ENCODE peak calls at places on chromosomes 1 and 21, in seven cellular contexts. One of them, this sample, is unnamed.

GRCh38 chr1:57122031-57122430 is 156.2 kb upstream of the C8B start:
- DNase-seq in stimulated activated naive B cell treated with anti-CD40 and anti-IgM and Interleukin-4, amounts not matched to agents 10 μg/mL and 1 μg/mL and 100 μg/mL, for 72 hours: no peak
- DNase-seq in AML-193: no peak
- DNase-seq in T-helper 9 cell: no peak
- DNase-seq in iris pigment epithelial cell: no peak
- DNase-seq in activated T-cell treated with anti-CD3 and anti-CD28 coated beads, Interleukin-2, amount 50 U/mL, for 72 hours: no peak
- DNase-seq in MV-4-11: no peak
- DNase-seq in this sample: no peak

GRCh38 chr1:234731371-234732085 is 121.5 kb upstream of the IRF2BP2 start:
- DNase-seq in activated T-cell treated with anti-CD3 and anti-CD28 coated beads, Interleukin-2, amount 50 U/mL, for 72 hours: peak
- DNase-seq in AML-193: no peak
- DNase-seq in stimulated activated naive B cell treated with anti-CD40 and anti-IgM and Interleukin-4, amounts not matched to agents 10 μg/mL and 1 μg/mL and 100 μg/mL, for 72 hours: peak
- DNase-seq in MV-4-11: peak
- DNase-seq in iris pigment epithelial cell: peak
- DNase-seq in T-helper 9 cell: no peak
- DNase-seq in this sample: no peak

GRCh38 chr21:42101246-42101645 is 30.1 kb downstream of the UMODL1 start:
- DNase-seq in stimulated activated naive B cell treated with anti-CD40 and anti-IgM and Interleukin-4, amounts not matched to agents 10 μg/mL and 1 μg/mL and 100 μg/mL, for 72 hours: no peak
- DNase-seq in iris pigment epithelial cell: no peak
- DNase-seq in T-helper 9 cell: no peak
- DNase-seq in MV-4-11: no peak
- DNase-seq in AML-193: no peak
- DNase-seq in activated T-cell treated with anti-CD3 and anti-CD28 coated beads, Interleukin-2, amount 50 U/mL, for 72 hours: no peak
- DNase-seq in this sample: no peak

GRCh38 chr1:155320661-155321576 is at the start of gene RUSC1:
- DNase-seq in T-helper 9 cell: peak
- DNase-seq in iris pigment epithelial cell: peak
- DNase-seq in MV-4-11: peak
- DNase-seq in stimulated activated naive B cell treated with anti-CD40 and anti-IgM and Interleukin-4, amounts not matched to agents 10 μg/mL and 1 μg/mL and 100 μg/mL, for 72 hours: peak
- DNase-seq in activated T-cell treated with anti-CD3 and anti-CD28 coated beads, Interleukin-2, amount 50 U/mL, for 72 hours: peak
- DNase-seq in AML-193: no peak
- DNase-seq in this sample: peak

GRCh38 chr1:114008352-114009041 is 29.2 kb downstream of the OLFML3 start:
- DNase-seq in iris pigment epithelial cell: peak
- DNase-seq in T-helper 9 cell: no peak
- DNase-seq in activated T-cell treated with anti-CD3 and anti-CD28 coated beads, Interleukin-2, amount 50 U/mL, for 72 hours: no peak
- DNase-seq in MV-4-11: no peak
- DNase-seq in stimulated activated naive B cell treated with anti-CD40 and anti-IgM and Interleukin-4, amounts not matched to agents 10 μg/mL and 1 μg/mL and 100 μg/mL, for 72 hours: no peak
- DNase-seq in AML-193: no peak
- DNase-seq in this sample: no peak

GRCh38 chr1:203034422-203035110 is 8.3 kb downstream of the PPFIA4 start:
- DNase-seq in activated T-cell treated with anti-CD3 and anti-CD28 coated beads, Interleukin-2, amount 50 U/mL, for 72 hours: no peak
- DNase-seq in T-helper 9 cell: no peak
- DNase-seq in iris pigment epithelial cell: no peak
- DNase-seq in MV-4-11: no peak
- DNase-seq in AML-193: no peak
- DNase-seq in stimulated activated naive B cell treated with anti-CD40 and anti-IgM and Interleukin-4, amounts not matched to agents 10 μg/mL and 1 μg/mL and 100 μg/mL, for 72 hours: no peak
- DNase-seq in this sample: no peak

GRCh38 chr1:171772312-171772711 is 9.1 kb upstream of the METTL13 start:
- DNase-seq in stimulated activated naive B cell treated with anti-CD40 and anti-IgM and Interleukin-4, amounts not matched to agents 10 μg/mL and 1 μg/mL and 100 μg/mL, for 72 hours: no peak
- DNase-seq in T-helper 9 cell: no peak
- DNase-seq in AML-193: no peak
- DNase-seq in activated T-cell treated with anti-CD3 and anti-CD28 coated beads, Interleukin-2, amount 50 U/mL, for 72 hours: no peak
- DNase-seq in MV-4-11: no peak
- DNase-seq in iris pigment epithelial cell: no peak
- DNase-seq in this sample: no peak

GRCh38 chr1:106700151-106700550 is 356.3 kb upstream of the PRMT6 start:
- DNase-seq in T-helper 9 cell: no peak
- DNase-seq in stimulated activated naive B cell treated with anti-CD40 and anti-IgM and Interleukin-4, amounts not matched to agents 10 μg/mL and 1 μg/mL and 100 μg/mL, for 72 hours: no peak
- DNase-seq in activated T-cell treated with anti-CD3 and anti-CD28 coated beads, Interleukin-2, amount 50 U/mL, for 72 hours: no peak
- DNase-seq in iris pigment epithelial cell: no peak
- DNase-seq in MV-4-11: no peak
- DNase-seq in AML-193: no peak
- DNase-seq in this sample: no peak

GRCh38 chr1:186183219-186183618 is 191.8 kb downstream of the TPR start:
- DNase-seq in MV-4-11: peak
- DNase-seq in iris pigment epithelial cell: peak
- DNase-seq in AML-193: no peak
- DNase-seq in stimulated activated naive B cell treated with anti-CD40 and anti-IgM and Interleukin-4, amounts not matched to agents 10 μg/mL and 1 μg/mL and 100 μg/mL, for 72 hours: peak
- DNase-seq in activated T-cell treated with anti-CD3 and anti-CD28 coated beads, Interleukin-2, amount 50 U/mL, for 72 hours: peak
- DNase-seq in T-helper 9 cell: no peak
- DNase-seq in this sample: no peak

GRCh38 chr1:214952648-214953047 is 129.9 kb upstream of the KCNK2 start:
- DNase-seq in iris pigment epithelial cell: no peak
- DNase-seq in MV-4-11: no peak
- DNase-seq in AML-193: no peak
- DNase-seq in T-helper 9 cell: no peak
- DNase-seq in activated T-cell treated with anti-CD3 and anti-CD28 coated beads, Interleukin-2, amount 50 U/mL, for 72 hours: no peak
- DNase-seq in stimulated activated naive B cell treated with anti-CD40 and anti-IgM and Interleukin-4, amounts not matched to agents 10 μg/mL and 1 μg/mL and 100 μg/mL, for 72 hours: no peak
- DNase-seq in this sample: no peak

GRCh38 chr1:25523512-25523911 is 19.9 kb upstream of the LDLRAP1 start:
- DNase-seq in iris pigment epithelial cell: peak
- DNase-seq in MV-4-11: no peak
- DNase-seq in stimulated activated naive B cell treated with anti-CD40 and anti-IgM and Interleukin-4, amounts not matched to agents 10 μg/mL and 1 μg/mL and 100 μg/mL, for 72 hours: no peak
- DNase-seq in T-helper 9 cell: no peak
- DNase-seq in activated T-cell treated with anti-CD3 and anti-CD28 coated beads, Interleukin-2, amount 50 U/mL, for 72 hours: peak
- DNase-seq in AML-193: no peak
- DNase-seq in this sample: no peak

GRCh38 chr21:38852278-38852677 is 46.5 kb downstream of the ETS2 start:
- DNase-seq in activated T-cell treated with anti-CD3 and anti-CD28 coated beads, Interleukin-2, amount 50 U/mL, for 72 hours: no peak
- DNase-seq in MV-4-11: no peak
- DNase-seq in T-helper 9 cell: no peak
- DNase-seq in AML-193: no peak
- DNase-seq in iris pigment epithelial cell: no peak
- DNase-seq in stimulated activated naive B cell treated with anti-CD40 and anti-IgM and Interleukin-4, amounts not matched to agents 10 μg/mL and 1 μg/mL and 100 μg/mL, for 72 hours: no peak
- DNase-seq in this sample: no peak

GRCh38 chr1:3939242-3940080 is 39.4 kb upstream of the C1orf174 start:
- DNase-seq in AML-193: no peak
- DNase-seq in stimulated activated naive B cell treated with anti-CD40 and anti-IgM and Interleukin-4, amounts not matched to agents 10 μg/mL and 1 μg/mL and 100 μg/mL, for 72 hours: no peak
- DNase-seq in MV-4-11: no peak
- DNase-seq in iris pigment epithelial cell: no peak
- DNase-seq in T-helper 9 cell: no peak
- DNase-seq in activated T-cell treated with anti-CD3 and anti-CD28 coated beads, Interleukin-2, amount 50 U/mL, for 72 hours: no peak
- DNase-seq in this sample: no peak

GRCh38 chr21:36156815-36157670 is at the start of gene DOP1B:
- DNase-seq in AML-193: no peak
- DNase-seq in activated T-cell treated with anti-CD3 and anti-CD28 coated beads, Interleukin-2, amount 50 U/mL, for 72 hours: peak
- DNase-seq in iris pigment epithelial cell: peak
- DNase-seq in T-helper 9 cell: peak
- DNase-seq in MV-4-11: no peak
- DNase-seq in stimulated activated naive B cell treated with anti-CD40 and anti-IgM and Interleukin-4, amounts not matched to agents 10 μg/mL and 1 μg/mL and 100 μg/mL, for 72 hours: no peak
- DNase-seq in this sample: peak

GRCh38 chr1:223815865-223816264 is 29.9 kb downstream of the TP53BP2 start:
- DNase-seq in activated T-cell treated with anti-CD3 and anti-CD28 coated beads, Interleukin-2, amount 50 U/mL, for 72 hours: no peak
- DNase-seq in iris pigment epithelial cell: peak
- DNase-seq in MV-4-11: no peak
- DNase-seq in T-helper 9 cell: no peak
- DNase-seq in AML-193: no peak
- DNase-seq in stimulated activated naive B cell treated with anti-CD40 and anti-IgM and Interleukin-4, amounts not matched to agents 10 μg/mL and 1 μg/mL and 100 μg/mL, for 72 hours: no peak
- DNase-seq in this sample: no peak

GRCh38 chr1:92838519-92838918 is 6.7 kb downstream of the RPL5 start:
- DNase-seq in iris pigment epithelial cell: no peak
- DNase-seq in activated T-cell treated with anti-CD3 and anti-CD28 coated beads, Interleukin-2, amount 50 U/mL, for 72 hours: no peak
- DNase-seq in T-helper 9 cell: no peak
- DNase-seq in MV-4-11: no peak
- DNase-seq in stimulated activated naive B cell treated with anti-CD40 and anti-IgM and Interleukin-4, amounts not matched to agents 10 μg/mL and 1 μg/mL and 100 μg/mL, for 72 hours: no peak
- DNase-seq in AML-193: no peak
- DNase-seq in this sample: no peak

GRCh38 chr1:230754831-230755230 is 7.6 kb downstream of the CAPN9 start:
- DNase-seq in MV-4-11: peak
- DNase-seq in stimulated activated naive B cell treated with anti-CD40 and anti-IgM and Interleukin-4, amounts not matched to agents 10 μg/mL and 1 μg/mL and 100 μg/mL, for 72 hours: no peak
- DNase-seq in T-helper 9 cell: no peak
- DNase-seq in iris pigment epithelial cell: peak
- DNase-seq in activated T-cell treated with anti-CD3 and anti-CD28 coated beads, Interleukin-2, amount 50 U/mL, for 72 hours: no peak
- DNase-seq in AML-193: no peak
- DNase-seq in this sample: no peak

GRCh38 chr1:168498159-168498609 is 45.6 kb downstream of the XCL2 start:
- DNase-seq in MV-4-11: no peak
- DNase-seq in activated T-cell treated with anti-CD3 and anti-CD28 coated beads, Interleukin-2, amount 50 U/mL, for 72 hours: no peak
- DNase-seq in T-helper 9 cell: no peak
- DNase-seq in iris pigment epithelial cell: peak
- DNase-seq in AML-193: no peak
- DNase-seq in stimulated activated naive B cell treated with anti-CD40 and anti-IgM and Interleukin-4, amounts not matched to agents 10 μg/mL and 1 μg/mL and 100 μg/mL, for 72 hours: no peak
- DNase-seq in this sample: no peak

GRCh38 chr1:214537219-214537618 is 14.2 kb downstream of the PTPN14 start:
- DNase-seq in iris pigment epithelial cell: peak
- DNase-seq in stimulated activated naive B cell treated with anti-CD40 and anti-IgM and Interleukin-4, amounts not matched to agents 10 μg/mL and 1 μg/mL and 100 μg/mL, for 72 hours: no peak
- DNase-seq in MV-4-11: no peak
- DNase-seq in AML-193: no peak
- DNase-seq in activated T-cell treated with anti-CD3 and anti-CD28 coated beads, Interleukin-2, amount 50 U/mL, for 72 hours: no peak
- DNase-seq in T-helper 9 cell: no peak
- DNase-seq in this sample: no peak

GRCh38 chr1:96559181-96559580 is 162.4 kb upstream of the PTBP2 start:
- DNase-seq in iris pigment epithelial cell: no peak
- DNase-seq in stimulated activated naive B cell treated with anti-CD40 and anti-IgM and Interleukin-4, amounts not matched to agents 10 μg/mL and 1 μg/mL and 100 μg/mL, for 72 hours: no peak
- DNase-seq in AML-193: no peak
- DNase-seq in T-helper 9 cell: no peak
- DNase-seq in MV-4-11: no peak
- DNase-seq in activated T-cell treated with anti-CD3 and anti-CD28 coated beads, Interleukin-2, amount 50 U/mL, for 72 hours: no peak
- DNase-seq in this sample: no peak

GRCh38 chr21:30592140-30592539 is at the start of gene KRTAP6-3:
- DNase-seq in AML-193: no peak
- DNase-seq in activated T-cell treated with anti-CD3 and anti-CD28 coated beads, Interleukin-2, amount 50 U/mL, for 72 hours: no peak
- DNase-seq in stimulated activated naive B cell treated with anti-CD40 and anti-IgM and Interleukin-4, amounts not matched to agents 10 μg/mL and 1 μg/mL and 100 μg/mL, for 72 hours: no peak
- DNase-seq in T-helper 9 cell: no peak
- DNase-seq in iris pigment epithelial cell: no peak
- DNase-seq in MV-4-11: no peak
- DNase-seq in this sample: no peak

GRCh38 chr1:23558872-23559135 is 497 bp downstream of the ID3 start:
- DNase-seq in activated T-cell treated with anti-CD3 and anti-CD28 coated beads, Interleukin-2, amount 50 U/mL, for 72 hours: no peak
- DNase-seq in iris pigment epithelial cell: no peak
- DNase-seq in stimulated activated naive B cell treated with anti-CD40 and anti-IgM and Interleukin-4, amounts not matched to agents 10 μg/mL and 1 μg/mL and 100 μg/mL, for 72 hours: no peak
- DNase-seq in AML-193: no peak
- DNase-seq in MV-4-11: no peak
- DNase-seq in T-helper 9 cell: no peak
- DNase-seq in this sample: no peak

GRCh38 chr1:212109713-212110112 is 74.2 kb downstream of the DTL start:
- DNase-seq in activated T-cell treated with anti-CD3 and anti-CD28 coated beads, Interleukin-2, amount 50 U/mL, for 72 hours: no peak
- DNase-seq in AML-193: no peak
- DNase-seq in T-helper 9 cell: no peak
- DNase-seq in iris pigment epithelial cell: no peak
- DNase-seq in stimulated activated naive B cell treated with anti-CD40 and anti-IgM and Interleukin-4, amounts not matched to agents 10 μg/mL and 1 μg/mL and 100 μg/mL, for 72 hours: no peak
- DNase-seq in MV-4-11: peak
- DNase-seq in this sample: no peak

GRCh38 chr1:27572679-27573426 is 31.1 kb downstream of the AHDC1 start:
- DNase-seq in stimulated activated naive B cell treated with anti-CD40 and anti-IgM and Interleukin-4, amounts not matched to agents 10 μg/mL and 1 μg/mL and 100 μg/mL, for 72 hours: no peak
- DNase-seq in activated T-cell treated with anti-CD3 and anti-CD28 coated beads, Interleukin-2, amount 50 U/mL, for 72 hours: no peak
- DNase-seq in iris pigment epithelial cell: no peak
- DNase-seq in T-helper 9 cell: no peak
- DNase-seq in MV-4-11: no peak
- DNase-seq in AML-193: no peak
- DNase-seq in this sample: peak

GRCh38 chr1:201703646-201704438 is 125.1 kb upstream of the IPO9 start:
- DNase-seq in iris pigment epithelial cell: peak
- DNase-seq in stimulated activated naive B cell treated with anti-CD40 and anti-IgM and Interleukin-4, amounts not matched to agents 10 μg/mL and 1 μg/mL and 100 μg/mL, for 72 hours: peak
- DNase-seq in activated T-cell treated with anti-CD3 and anti-CD28 coated beads, Interleukin-2, amount 50 U/mL, for 72 hours: peak
- DNase-seq in AML-193: peak
- DNase-seq in MV-4-11: peak
- DNase-seq in T-helper 9 cell: peak
- DNase-seq in this sample: peak

GRCh38 chr1:94971491-94971924 is 44.6 kb upstream of the CNN3 start:
- DNase-seq in stimulated activated naive B cell treated with anti-CD40 and anti-IgM and Interleukin-4, amounts not matched to agents 10 μg/mL and 1 μg/mL and 100 μg/mL, for 72 hours: no peak
- DNase-seq in AML-193: no peak
- DNase-seq in activated T-cell treated with anti-CD3 and anti-CD28 coated beads, Interleukin-2, amount 50 U/mL, for 72 hours: no peak
- DNase-seq in MV-4-11: no peak
- DNase-seq in T-helper 9 cell: no peak
- DNase-seq in iris pigment epithelial cell: peak
- DNase-seq in this sample: no peak

This sample was measured in NB4.